ENCODE peak calls at places on chromosomes 7 and 10, in nine cellular contexts. One of them, this sample, is unnamed.

GRCh38 chr7:80781561-80781979 is 137.3 kb downstream of the SEMA3C start:
- DNase-seq in body of pancreas: no peak
- DNase-seq in uterus: peak
- DNase-seq in ascending aorta: no peak
- DNase-seq in heart right ventricle: peak
- DNase-seq in Karpas-422: no peak
- DNase-seq in BJ: peak
- DNase-seq in HFF-Myc: peak
- DNase-seq in GM23338: peak
- DNase-seq in this sample: peak

GRCh38 chr10:78028438-78029293 is 649 bp downstream of the POLR3A start:
- DNase-seq in body of pancreas: peak
- DNase-seq in uterus: no peak
- DNase-seq in ascending aorta: peak
- DNase-seq in heart right ventricle: no peak
- DNase-seq in Karpas-422: peak
- DNase-seq in BJ: no peak
- DNase-seq in HFF-Myc: no peak
- DNase-seq in GM23338: peak
- DNase-seq in this sample: no peak

GRCh38 chr7:141001561-141001960 is 13.2 kb downstream of the MRPS33 start:
- DNase-seq in body of pancreas: no peak
- DNase-seq in uterus: no peak
- DNase-seq in ascending aorta: no peak
- DNase-seq in heart right ventricle: no peak
- DNase-seq in Karpas-422: no peak
- DNase-seq in BJ: no peak
- DNase-seq in HFF-Myc: no peak
- DNase-seq in GM23338: no peak
- DNase-seq in this sample: no peak

GRCh38 chr10:70412356-70412755 is 8.4 kb downstream of the EIF4EBP2 start:
- DNase-seq in body of pancreas: no peak
- DNase-seq in uterus: no peak
- DNase-seq in ascending aorta: no peak
- DNase-seq in heart right ventricle: no peak
- DNase-seq in Karpas-422: no peak
- DNase-seq in BJ: no peak
- DNase-seq in HFF-Myc: no peak
- DNase-seq in GM23338: no peak
- DNase-seq in this sample: no peak

GRCh38 chr7:42342381-42342780 is 105.4 kb upstream of the GLI3 start:
- DNase-seq in body of pancreas: no peak
- DNase-seq in uterus: no peak
- DNase-seq in ascending aorta: no peak
- DNase-seq in heart right ventricle: no peak
- DNase-seq in Karpas-422: no peak
- DNase-seq in BJ: no peak
- DNase-seq in HFF-Myc: no peak
- DNase-seq in GM23338: no peak
- DNase-seq in this sample: no peak

GRCh38 chr7:122528879-122529481 is 169.9 kb downstream of the RNF133 start:
- DNase-seq in body of pancreas: no peak
- DNase-seq in uterus: no peak
- DNase-seq in ascending aorta: no peak
- DNase-seq in heart right ventricle: no peak
- DNase-seq in Karpas-422: peak
- DNase-seq in BJ: no peak
- DNase-seq in HFF-Myc: peak
- DNase-seq in GM23338: peak
- DNase-seq in this sample: no peak

GRCh38 chr10:13907570-13907969 is 320.8 kb downstream of the PRPF18 start:
- DNase-seq in body of pancreas: no peak
- DNase-seq in uterus: no peak
- DNase-seq in ascending aorta: no peak
- DNase-seq in heart right ventricle: no peak
- DNase-seq in Karpas-422: no peak
- DNase-seq in BJ: no peak
- DNase-seq in HFF-Myc: no peak
- DNase-seq in GM23338: no peak
- DNase-seq in this sample: no peak

GRCh38 chr10:87694011-87694794 is 34.5 kb downstream of the PAPSS2 start:
- DNase-seq in body of pancreas: no peak
- DNase-seq in uterus: no peak
- DNase-seq in ascending aorta: no peak
- DNase-seq in heart right ventricle: no peak
- DNase-seq in Karpas-422: no peak
- DNase-seq in BJ: no peak
- DNase-seq in HFF-Myc: no peak
- DNase-seq in GM23338: no peak
- DNase-seq in this sample: no peak

GRCh38 chr7:135317676-135318326 is 84.2 kb downstream of the STRA8 start:
- DNase-seq in body of pancreas: peak
- DNase-seq in uterus: peak
- DNase-seq in ascending aorta: no peak
- DNase-seq in heart right ventricle: no peak
- DNase-seq in Karpas-422: no peak
- DNase-seq in BJ: no peak
- DNase-seq in HFF-Myc: no peak
- DNase-seq in GM23338: peak
- DNase-seq in this sample: no peak

GRCh38 chr7:50957855-50958254 is 175.2 kb upstream of the GRB10 start:
- DNase-seq in body of pancreas: no peak
- DNase-seq in uterus: no peak
- DNase-seq in ascending aorta: no peak
- DNase-seq in heart right ventricle: no peak
- DNase-seq in Karpas-422: no peak
- DNase-seq in BJ: no peak
- DNase-seq in HFF-Myc: no peak
- DNase-seq in GM23338: no peak
- DNase-seq in this sample: no peak

GRCh38 chr7:150410680-150411346 is 31.7 kb downstream of the ZNF775 start:
- DNase-seq in body of pancreas: no peak
- DNase-seq in uterus: no peak
- DNase-seq in ascending aorta: no peak
- DNase-seq in heart right ventricle: no peak
- DNase-seq in Karpas-422: no peak
- DNase-seq in BJ: no peak
- DNase-seq in HFF-Myc: no peak
- DNase-seq in GM23338: no peak
- DNase-seq in this sample: no peak

GRCh38 chr10:111116762-111117445 is 40.1 kb downstream of the ADRA2A start:
- DNase-seq in body of pancreas: no peak
- DNase-seq in uterus: no peak
- DNase-seq in ascending aorta: no peak
- DNase-seq in heart right ventricle: no peak
- DNase-seq in Karpas-422: no peak
- DNase-seq in BJ: no peak
- DNase-seq in HFF-Myc: no peak
- DNase-seq in GM23338: no peak
- DNase-seq in this sample: no peak

GRCh38 chr10:62048919-62049636 is 147.6 kb downstream of the ARID5B start:
- DNase-seq in body of pancreas: peak
- DNase-seq in uterus: peak
- DNase-seq in ascending aorta: peak
- DNase-seq in heart right ventricle: peak
- DNase-seq in Karpas-422: no peak
- DNase-seq in BJ: peak
- DNase-seq in HFF-Myc: peak
- DNase-seq in GM23338: peak
- DNase-seq in this sample: peak

GRCh38 chr7:39069886-39070881 is 92.5 kb downstream of the POU6F2 start:
- DNase-seq in body of pancreas: no peak
- DNase-seq in uterus: no peak
- DNase-seq in ascending aorta: no peak
- DNase-seq in heart right ventricle: no peak
- DNase-seq in Karpas-422: peak
- DNase-seq in BJ: no peak
- DNase-seq in HFF-Myc: no peak
- DNase-seq in GM23338: no peak
- DNase-seq in this sample: no peak

GRCh38 chr7:47804767-47805545 is 143.3 kb downstream of the PKD1L1 start:
- DNase-seq in body of pancreas: no peak
- DNase-seq in uterus: no peak
- DNase-seq in ascending aorta: no peak
- DNase-seq in heart right ventricle: no peak
- DNase-seq in Karpas-422: peak
- DNase-seq in BJ: no peak
- DNase-seq in HFF-Myc: no peak
- DNase-seq in GM23338: no peak
- DNase-seq in this sample: no peak

GRCh38 chr7:94871132-94871531 is 36.3 kb upstream of the PPP1R9A start:
- DNase-seq in body of pancreas: no peak
- DNase-seq in uterus: no peak
- DNase-seq in ascending aorta: no peak
- DNase-seq in heart right ventricle: no peak
- DNase-seq in Karpas-422: no peak
- DNase-seq in BJ: no peak
- DNase-seq in HFF-Myc: no peak
- DNase-seq in GM23338: no peak
- DNase-seq in this sample: no peak

GRCh38 chr10:14118953-14119352 is 211.8 kb downstream of the FRMD4A start:
- DNase-seq in body of pancreas: no peak
- DNase-seq in uterus: no peak
- DNase-seq in ascending aorta: no peak
- DNase-seq in heart right ventricle: no peak
- DNase-seq in Karpas-422: no peak
- DNase-seq in BJ: no peak
- DNase-seq in HFF-Myc: no peak
- DNase-seq in GM23338: no peak
- DNase-seq in this sample: no peak

GRCh38 chr7:100811480-100811879 is 15.8 kb downstream of the EPHB4 start:
- DNase-seq in body of pancreas: no peak
- DNase-seq in uterus: no peak
- DNase-seq in ascending aorta: no peak
- DNase-seq in heart right ventricle: no peak
- DNase-seq in Karpas-422: no peak
- DNase-seq in BJ: no peak
- DNase-seq in HFF-Myc: no peak
- DNase-seq in GM23338: no peak
- DNase-seq in this sample: no peak

GRCh38 chr7:2999078-2999500 is 44.6 kb downstream of the CARD11 start:
- DNase-seq in body of pancreas: no peak
- DNase-seq in uterus: no peak
- DNase-seq in ascending aorta: no peak
- DNase-seq in heart right ventricle: no peak
- DNase-seq in Karpas-422: no peak
- DNase-seq in BJ: no peak
- DNase-seq in HFF-Myc: no peak
- DNase-seq in GM23338: no peak
- DNase-seq in this sample: no peak

GRCh38 chr7:152600266-152600665 is 75.7 kb downstream of the XRCC2 start:
- DNase-seq in body of pancreas: no peak
- DNase-seq in uterus: no peak
- DNase-seq in ascending aorta: no peak
- DNase-seq in heart right ventricle: no peak
- DNase-seq in Karpas-422: no peak
- DNase-seq in BJ: no peak
- DNase-seq in HFF-Myc: no peak
- DNase-seq in GM23338: no peak
- DNase-seq in this sample: no peak

GRCh38 chr10:77301305-77301730 is 336.3 kb downstream of the KCNMA1 start:
- DNase-seq in body of pancreas: no peak
- DNase-seq in uterus: no peak
- DNase-seq in ascending aorta: no peak
- DNase-seq in heart right ventricle: no peak
- DNase-seq in Karpas-422: no peak
- DNase-seq in BJ: peak
- DNase-seq in HFF-Myc: no peak
- DNase-seq in GM23338: no peak
- DNase-seq in this sample: no peak

GRCh38 chr7:138386821-138387220 is 73.2 kb upstream of the TRIM24 start:
- DNase-seq in body of pancreas: no peak
- DNase-seq in uterus: no peak
- DNase-seq in ascending aorta: no peak
- DNase-seq in heart right ventricle: no peak
- DNase-seq in Karpas-422: no peak
- DNase-seq in BJ: no peak
- DNase-seq in HFF-Myc: no peak
- DNase-seq in GM23338: no peak
- DNase-seq in this sample: no peak

GRCh38 chr7:143408247-143408685 is 390 bp downstream of the EPHA1 start:
- DNase-seq in body of pancreas: no peak
- DNase-seq in uterus: no peak
- DNase-seq in ascending aorta: peak
- DNase-seq in heart right ventricle: no peak
- DNase-seq in Karpas-422: no peak
- DNase-seq in BJ: no peak
- DNase-seq in HFF-Myc: no peak
- DNase-seq in GM23338: peak
- DNase-seq in this sample: no peak
- H3K4me3 ChIP-seq in body of pancreas: peak
- H3K4me3 ChIP-seq in uterus: no peak
- H3K4me3 ChIP-seq in ascending aorta: peak
- H3K4me3 ChIP-seq in heart right ventricle: peak
- H3K4me3 ChIP-seq in Karpas-422: no peak
- H3K4me3 ChIP-seq in BJ: no peak
- H3K4me3 ChIP-seq in HFF-Myc: no peak
- H3K4me3 ChIP-seq in GM23338: peak
- H3K4me3 ChIP-seq in this sample: no peak

DNA sequence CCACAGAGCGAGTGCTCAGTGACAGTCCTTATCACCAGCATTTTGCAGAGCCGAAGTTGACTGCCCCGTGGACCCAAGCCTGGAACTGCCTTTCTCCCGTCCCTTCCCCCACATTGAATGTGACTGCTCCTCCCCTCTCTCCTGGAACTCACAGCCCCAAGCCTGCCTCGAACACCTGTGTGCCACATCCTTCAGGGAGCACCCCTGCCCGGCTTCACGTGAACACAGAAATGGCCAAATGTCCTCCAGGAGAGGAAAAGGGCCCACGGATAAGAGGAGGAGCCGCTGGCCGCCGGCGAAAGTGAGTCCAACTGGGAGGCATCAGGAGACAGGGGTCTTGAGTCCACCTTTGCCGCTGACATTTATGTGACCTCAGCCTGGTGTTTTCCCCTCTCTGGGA is 16.2 kb downstream of the STX1A start:
- DNase-seq in body of pancreas: no peak
- DNase-seq in uterus: no peak
- DNase-seq in ascending aorta: no peak
- DNase-seq in heart right ventricle: no peak
- DNase-seq in Karpas-422: no peak
- DNase-seq in BJ: no peak
- DNase-seq in HFF-Myc: no peak
- DNase-seq in GM23338: no peak
- DNase-seq in this sample: no peak
- H3K4me3 ChIP-seq in body of pancreas: no peak
- H3K4me3 ChIP-seq in uterus: no peak
- H3K4me3 ChIP-seq in ascending aorta: no peak
- H3K4me3 ChIP-seq in heart right ventricle: no peak
- H3K4me3 ChIP-seq in Karpas-422: no peak
- H3K4me3 ChIP-seq in BJ: no peak
- H3K4me3 ChIP-seq in HFF-Myc: no peak
- H3K4me3 ChIP-seq in GM23338: peak
- H3K4me3 ChIP-seq in this sample: peak

GRCh38 chr7:16035392-16035791 is 348.9 kb upstream of the MEOX2 start:
- DNase-seq in body of pancreas: no peak
- DNase-seq in uterus: no peak
- DNase-seq in ascending aorta: no peak
- DNase-seq in heart right ventricle: no peak
- DNase-seq in Karpas-422: no peak
- DNase-seq in BJ: no peak
- DNase-seq in HFF-Myc: no peak
- DNase-seq in GM23338: no peak
- DNase-seq in this sample: no peak
- H3K4me3 ChIP-seq in body of pancreas: no peak
- H3K4me3 ChIP-seq in uterus: no peak
- H3K4me3 ChIP-seq in ascending aorta: no peak
- H3K4me3 ChIP-seq in heart right ventricle: no peak
- H3K4me3 ChIP-seq in Karpas-422: no peak
- H3K4me3 ChIP-seq in BJ: no peak
- H3K4me3 ChIP-seq in HFF-Myc: no peak
- H3K4me3 ChIP-seq in GM23338: no peak
- H3K4me3 ChIP-seq in this sample: no peak

GRCh38 chr7:17007841-17008240 is 126.1 kb upstream of the AGR3 start:
- DNase-seq in body of pancreas: no peak
- DNase-seq in uterus: no peak
- DNase-seq in ascending aorta: no peak
- DNase-seq in heart right ventricle: no peak
- DNase-seq in Karpas-422: no peak
- DNase-seq in BJ: no peak
- DNase-seq in HFF-Myc: no peak
- DNase-seq in GM23338: no peak
- DNase-seq in this sample: no peak
- H3K4me3 ChIP-seq in body of pancreas: no peak
- H3K4me3 ChIP-seq in uterus: no peak
- H3K4me3 ChIP-seq in ascending aorta: no peak
- H3K4me3 ChIP-seq in heart right ventricle: no peak
- H3K4me3 ChIP-seq in Karpas-422: no peak
- H3K4me3 ChIP-seq in BJ: no peak
- H3K4me3 ChIP-seq in HFF-Myc: no peak
- H3K4me3 ChIP-seq in GM23338: no peak
- H3K4me3 ChIP-seq in this sample: no peak